ENCODE peak calls at places on chromosomes 12 and 14, in six cellular contexts. L, X, Y, Z, C and P are unnamed samples.

GRCh38 chr12:111368291-111368683 is 608 bp downstream of the PHETA1 start:
- DNase-seq in L (no peak), X (peak), Y (peak), Z (no peak), C (no peak), P (no peak)

GRCh38 chr12:41769810-41770209 is 374.9 kb downstream of the GXYLT1 start:
- DNase-seq in L (no peak), X (no peak), Y (no peak), Z (no peak), C (no peak), P (no peak)

GRCh38 chr12:22416831-22417230 is 82.3 kb upstream of the ST8SIA1 start:
- DNase-seq in L (no peak), X (no peak), Y (no peak), Z (no peak), C (no peak), P (no peak)

GRCh38 chr12:45010051-45010450 is 40.8 kb downstream of the DBX2 start:
- DNase-seq in L (no peak), X (peak), Y (no peak), Z (no peak), C (no peak), P (no peak)

GRCh38 chr12:14256555-14257169 is 108.8 kb upstream of the ATF7IP start:
- DNase-seq in L (peak), X (peak), Y (peak), Z (peak), C (peak), P (peak)

GRCh38 chr12:71731439-71732356 is 23.0 kb upstream of the RAB21 start:
- DNase-seq in L (no peak), X (peak), Y (no peak), Z (no peak), C (peak), P (no peak)

GRCh38 chr14:22978873-22979671 is 3.3 kb downstream of the AJUBA start:
- DNase-seq in L (no peak), X (no peak), Y (no peak), Z (no peak), C (no peak), P (no peak)

GRCh38 chr14:65361920-65362319 is 50.6 kb upstream of the FUT8 start:
- DNase-seq in L (no peak), X (peak), Y (no peak), Z (peak), C (no peak), P (no peak)

GRCh38 chr12:57888407-57889157 is 42.1 kb upstream of the CTDSP2 start:
- DNase-seq in L (no peak), X (peak), Y (no peak), Z (peak), C (peak), P (peak)

GRCh38 chr12:1324099-1324498 is 270.3 kb downstream of the FBXL14 start:
- DNase-seq in L (no peak), X (no peak), Y (no peak), Z (no peak), C (no peak), P (no peak)

GRCh38 chr12:15794196-15794595 is 5.0 kb upstream of the EPS8 start:
- DNase-seq in L (no peak), X (no peak), Y (no peak), Z (no peak), C (no peak), P (no peak)

GRCh38 chr12:94997061-94997460 is 6.4 kb downstream of the NDUFA12 start:
- DNase-seq in L (no peak), X (no peak), Y (no peak), Z (no peak), C (no peak), P (no peak)

GRCh38 chr12:26880625-26881024 is 47.6 kb upstream of the ITPR2 start:
- DNase-seq in L (no peak), X (no peak), Y (no peak), Z (no peak), C (no peak), P (no peak)

GRCh38 chr12:121590476-121591143 is 9.8 kb upstream of the KDM2B start:
- DNase-seq in L (no peak), X (peak), Y (no peak), Z (no peak), C (no peak), P (no peak)

GRCh38 chr12:65740873-65741600 is 83.2 kb upstream of the HMGA2 start:
- DNase-seq in L (peak), X (peak), Y (peak), Z (peak), C (peak), P (peak)

GRCh38 chr14:91149462-91149861 is 35.6 kb downstream of the DGLUCY start:
- DNase-seq in L (no peak), X (peak), Y (peak), Z (no peak), C (no peak), P (peak)

GRCh38 chr12:127272864-127273263 is 994.1 kb upstream of the TMEM132C start:
- DNase-seq in L (no peak), X (peak), Y (no peak), Z (no peak), C (no peak), P (no peak)

GRCh38 chr14:49766839-49767238 is 1.1 kb upstream of the KLHDC2 start:
- DNase-seq in L (no peak), X (peak), Y (no peak), Z (no peak), C (no peak), P (peak)

GRCh38 chr12:50727466-50727865 is 36.4 kb upstream of the ATF1 start:
- DNase-seq in L (no peak), X (no peak), Y (no peak), Z (no peak), C (no peak), P (no peak)

GRCh38 chr12:75600146-75600545 is 88.7 kb upstream of the KRR1 start:
- DNase-seq in L (no peak), X (no peak), Y (no peak), Z (no peak), C (no peak), P (no peak)

GRCh38 chr12:39620664-39621658 is 1.4 kb upstream of the ABCD2 start:
- DNase-seq in L (peak), X (no peak), Y (no peak), Z (no peak), C (no peak), P (no peak)

GRCh38 chr14:99972748-99973466 is 92.3 kb upstream of the EVL start:
- DNase-seq in L (no peak), X (no peak), Y (no peak), Z (no peak), C (no peak), P (no peak)

GRCh38 chr12:108589028-108589839 is 8.7 kb downstream of the TMEM119 start:
- DNase-seq in L (no peak), X (peak), Y (no peak), Z (no peak), C (no peak), P (no peak)

GRCh38 chr14:53432378-53432802 is 279.3 kb upstream of the DDHD1 start:
- DNase-seq in L (no peak), X (peak), Y (peak), Z (no peak), C (peak), P (peak)

GRCh38 chr14:40417777-40418401 is 985.7 kb upstream of the FBXO33 start:
- DNase-seq in L (no peak), X (peak), Y (peak), Z (no peak), C (peak), P (peak)

GRCh38 chr14:61710853-61711817 is 15.8 kb downstream of the HIF1A start:
- DNase-seq in L (no peak), X (peak), Y (no peak), Z (no peak), C (no peak), P (no peak)

GRCh38 chr14:60184597-60185555 is 19.7 kb upstream of the DHRS7 start:
- DNase-seq in L (no peak), X (peak), Y (no peak), Z (no peak), C (no peak), P (no peak)

GRCh38 chr14:81176224-81176623 is 44.5 kb downstream of the GTF2A1 start:
- DNase-seq in L (no peak), X (no peak), Y (no peak), Z (no peak), C (no peak), P (no peak)

GRCh38 chr14:58805057-58805456 is 167.3 kb downstream of the DACT1 start:
- DNase-seq in L (no peak), X (peak), Y (no peak), Z (no peak), C (no peak), P (no peak)

GRCh38 chr14:58662759-58663158 is 25.0 kb downstream of the DACT1 start:
- DNase-seq in L (no peak), X (no peak), Y (no peak), Z (no peak), C (no peak), P (no peak)

GRCh38 chr12:91892081-91892855 is 253.4 kb downstream of the BTG1 start:
- DNase-seq in L (no peak), X (no peak), Y (no peak), Z (no peak), C (no peak), P (no peak)

GRCh38 chr14:51554953-51555352 is 96.8 kb upstream of the FRMD6 start:
- DNase-seq in L (no peak), X (peak), Y (peak), Z (no peak), C (no peak), P (no peak)

GRCh38 chr12:108177131-108177530 is 48.0 kb downstream of the WSCD2 start:
- DNase-seq in L (no peak), X (no peak), Y (no peak), Z (no peak), C (no peak), P (no peak)

GRCh38 chr14:84468153-84468552 is 1061.8 kb upstream of the FLRT2 start:
- DNase-seq in L (no peak), X (no peak), Y (no peak), Z (no peak), C (no peak), P (no peak)

GRCh38 chr12:58500399-58500798 is 419.9 kb downstream of the LRIG3 start:
- DNase-seq in L (no peak), X (peak), Y (no peak), Z (no peak), C (no peak), P (no peak)

GRCh38 chr12:4911316-4911994 is 1.8 kb downstream of the KCNA1 start:
- DNase-seq in L (no peak), X (no peak), Y (no peak), Z (no peak), C (no peak), P (no peak)

GRCh38 chr12:69241444-69242092 is 2.2 kb downstream of the CPSF6 start:
- DNase-seq in L (no peak), X (peak), Y (peak), Z (no peak), C (no peak), P (no peak)

GRCh38 chr14:91354979-91355685 is 62.5 kb downstream of the CCDC88C start:
- DNase-seq in L (no peak), X (no peak), Y (peak), Z (no peak), C (peak), P (no peak)